ENCODE peak calls at places on chromosomes 2 and 18, in four cellular contexts. Y is stimulated activated CD8-positive, alpha-beta memory T cell treated with anti-CD3 and anti-CD28 coated beads, Interleukin-2, amount 100 ng/mL, for 48 hours; R is NCI-H1105; G is right cardiac atrium. A is an unnamed sample.

GRCh38 chr2:77818186-77818585 is 296.0 kb upstream of the LRRTM4 start:
- DNase-seq in Y (no peak), G (no peak), R (no peak), A (no peak)

GRCh38 chr2:85681354-85681728 is 12.8 kb upstream of the GNLY start:
- DNase-seq in R (no peak), Y (no peak), G (no peak), A (no peak)

GRCh38 chr2:149885946-149886345 is 298.4 kb upstream of the MMADHC start:
- DNase-seq in R (no peak), Y (no peak), G (no peak), A (no peak)

GRCh38 chr2:239689410-239689809 is 288.6 kb upstream of the HDAC4 start:
- DNase-seq in R (no peak), Y (no peak), G (no peak), A (no peak)

GRCh38 chr2:236617796-236618195 is 48.2 kb downstream of the ACKR3 start:
- DNase-seq in R (no peak), G (no peak), Y (no peak), A (no peak)

GRCh38 chr2:172480301-172481218 is 53.2 kb downstream of the ITGA6 start:
- DNase-seq in R (no peak), G (peak), Y (no peak), A (no peak)

GRCh38 chr2:136863468-136863867 is 98.1 kb downstream of the THSD7B start:
- DNase-seq in Y (no peak), R (no peak), G (no peak), A (no peak)

GRCh38 chr2:240257940-240258580 is 117.6 kb upstream of the OTOS start:
- DNase-seq in R (no peak), G (no peak), Y (no peak), A (no peak)

GRCh38 chr18:55351220-55351619 is 236.8 kb downstream of the TCF4 start:
- DNase-seq in R (no peak), Y (no peak), G (no peak), A (no peak)

GRCh38 chr18:57859314-57859713 is 56.2 kb upstream of the ATP8B1 start:
- DNase-seq in R (no peak), G (no peak), Y (no peak), A (no peak)